ENCODE peak calls at places on chromosomes 7 and 10, in five cellular contexts. One of them, this sample, is unnamed.

GRCh38 chr10:45239642-45240041 is 75.8 kb downstream of the OR13A1 start:
- DNase-seq in A172: peak
- DNase-seq in testis: no peak
- DNase-seq in GM10248: no peak
- DNase-seq in Daoy: peak
- DNase-seq in this sample: peak

GRCh38 chr10:15369642-15370211 is 1.4 kb downstream of the FAM171A1 start:
- DNase-seq in A172: no peak
- DNase-seq in testis: peak
- DNase-seq in GM10248: no peak
- DNase-seq in Daoy: peak
- DNase-seq in this sample: no peak

GRCh38 chr10:116742367-116743265 is at the start of gene HSPA12A:
- DNase-seq in A172: peak
- DNase-seq in testis: peak
- DNase-seq in GM10248: peak
- DNase-seq in Daoy: peak
- DNase-seq in this sample: peak

GRCh38 chr10:115871855-115872254 is 401.2 kb downstream of the GFRA1 start:
- DNase-seq in A172: no peak
- DNase-seq in testis: no peak
- DNase-seq in GM10248: no peak
- DNase-seq in Daoy: no peak
- DNase-seq in this sample: no peak

GRCh38 chr7:108358553-108358952 is 97.7 kb downstream of the NRCAM start:
- DNase-seq in A172: peak
- DNase-seq in testis: no peak
- DNase-seq in GM10248: no peak
- DNase-seq in Daoy: peak
- DNase-seq in this sample: peak

GRCh38 chr7:155763721-155764431 is 48.4 kb downstream of the SHH start:
- DNase-seq in A172: no peak
- DNase-seq in testis: no peak
- DNase-seq in GM10248: peak
- DNase-seq in Daoy: no peak
- DNase-seq in this sample: no peak

GRCh38 chr7:91212592-91212991 is 51.6 kb upstream of the FZD1 start:
- DNase-seq in A172: peak
- DNase-seq in testis: no peak
- DNase-seq in GM10248: no peak
- DNase-seq in Daoy: no peak
- DNase-seq in this sample: no peak

GRCh38 chr7:70092314-70093303 is 494.3 kb downstream of the AUTS2 start:
- DNase-seq in A172: peak
- DNase-seq in testis: peak
- DNase-seq in GM10248: no peak
- DNase-seq in Daoy: peak
- DNase-seq in this sample: no peak

GRCh38 chr7:43469051-43469450 is 113.9 kb upstream of the STK17A start:
- DNase-seq in A172: no peak
- DNase-seq in testis: no peak
- DNase-seq in GM10248: no peak
- DNase-seq in Daoy: no peak
- DNase-seq in this sample: peak

GRCh38 chr10:29725133-29725720 is 90.5 kb upstream of the SVIL start:
- DNase-seq in A172: peak
- DNase-seq in testis: peak
- DNase-seq in GM10248: no peak
- DNase-seq in Daoy: peak
- DNase-seq in this sample: peak

GRCh38 chr7:25832456-25832855 is 319.5 kb upstream of the NFE2L3 start:
- DNase-seq in A172: no peak
- DNase-seq in testis: peak
- DNase-seq in GM10248: no peak
- DNase-seq in Daoy: no peak
- DNase-seq in this sample: no peak

GRCh38 chr7:74653686-74654181 is 3.8 kb upstream of the GTF2I start:
- DNase-seq in A172: no peak
- DNase-seq in testis: no peak
- DNase-seq in GM10248: no peak
- DNase-seq in Daoy: no peak
- DNase-seq in this sample: no peak